ENCODE peak calls at places on chromosomes 11 and 22, in eight cellular contexts. E is transverse colon, I is heart right ventricle, P is T-helper 1 cell, X is BJ, T is AG04449, K is NCI-H1930, A is mammary epithelial cell. D is an unnamed sample.

GRCh38 chr22:41021655-41022454 is 70.5 kb upstream of the EP300 start:
- DNase-seq in E (peak), I (peak), P (peak), X (no peak), T (no peak), K (peak), A (peak), D (peak)

GRCh38 chr11:13283636-13284035 is 6.0 kb downstream of the BMAL1 start:
- DNase-seq in E (no peak), I (no peak), P (no peak), X (no peak), T (no peak), K (no peak), A (no peak), D (no peak)

GRCh38 chr11:40393511-40393910 is 1065.9 kb downstream of the LRRC4C start:
- DNase-seq in E (no peak), I (no peak), P (no peak), X (no peak), T (no peak), K (no peak), A (no peak), D (no peak)

GRCh38 chr11:132196928-132197327 is 826.5 kb downstream of the NTM start:
- DNase-seq in E (no peak), I (no peak), P (no peak), X (no peak), T (no peak), K (no peak), A (no peak), D (no peak)

GRCh38 chr11:94755494-94755893 is 12.7 kb upstream of the AMOTL1 start:
- DNase-seq in E (no peak), I (no peak), P (no peak), X (no peak), T (no peak), K (no peak), A (no peak), D (no peak)

GRCh38 chr11:65592840-65593517 is 2.6 kb downstream of the KCNK7 start:
- DNase-seq in E (no peak), I (no peak), P (no peak), X (no peak), T (no peak), K (no peak), A (peak), D (no peak)

GRCh38 chr11:130411223-130411622 is 17.2 kb downstream of the ADAMTS8 start:
- DNase-seq in E (no peak), I (no peak), P (no peak), X (no peak), T (no peak), K (no peak), A (no peak), D (no peak)

GRCh38 chr22:47027766-47028165 is 265.3 kb downstream of the TBC1D22A start:
- DNase-seq in E (no peak), I (no peak), P (no peak), X (no peak), T (no peak), K (no peak), A (no peak), D (no peak)

GRCh38 chr11:96000064-96000463 is 76.2 kb upstream of the MTMR2 start:
- DNase-seq in E (no peak), I (no peak), P (no peak), X (no peak), T (no peak), K (no peak), A (no peak), D (no peak)

GRCh38 chr11:27357250-27357649 is 5.8 kb downstream of the CCDC34 start:
- DNase-seq in E (peak), I (no peak), P (no peak), X (no peak), T (no peak), K (no peak), A (no peak), D (peak)

GRCh38 chr22:35564975-35565867 is 24.6 kb downstream of the RASD2 start:
- DNase-seq in E (no peak), I (no peak), P (no peak), X (no peak), T (peak), K (no peak), A (no peak), D (no peak)

GRCh38 chr22:49540571-49541450 is 286.9 kb downstream of the BRD1 start:
- DNase-seq in E (peak), I (no peak), P (no peak), X (no peak), T (no peak), K (no peak), A (no peak), D (no peak)

GRCh38 chr22:31179345-31179744 is 19.4 kb downstream of the RNF185 start:
- DNase-seq in E (peak), I (no peak), P (no peak), X (no peak), T (no peak), K (no peak), A (peak), D (peak)

GRCh38 chr11:117528061-117528780 is 200.6 kb downstream of the CEP164 start:
- DNase-seq in E (no peak), I (no peak), P (no peak), X (no peak), T (no peak), K (no peak), A (no peak), D (no peak)

GRCh38 chr11:72609045-72609444 is 65.2 kb downstream of the PDE2A start:
- DNase-seq in E (no peak), I (no peak), P (no peak), X (no peak), T (no peak), K (no peak), A (no peak), D (no peak)

GRCh38 chr11:67073908-67074307 is 17.3 kb downstream of the RHOD start:
- DNase-seq in E (no peak), I (no peak), P (no peak), X (no peak), T (no peak), K (no peak), A (no peak), D (no peak)

GRCh38 chr11:129973068-129973467 is 29.6 kb downstream of the PRDM10 start:
- DNase-seq in E (no peak), I (no peak), P (no peak), X (no peak), T (no peak), K (no peak), A (no peak), D (no peak)

GRCh38 chr22:25406510-25407210 is 157.8 kb upstream of the GRK3 start:
- DNase-seq in E (no peak), I (no peak), P (no peak), X (no peak), T (no peak), K (no peak), A (no peak), D (no peak)

GRCh38 chr22:35987994-35988393 is 40.6 kb downstream of the RBFOX2 start:
- DNase-seq in E (no peak), I (no peak), P (no peak), X (no peak), T (no peak), K (no peak), A (no peak), D (no peak)

GRCh38 chr11:36233226-36233625 is 56.0 kb downstream of the COMMD9 start:
- DNase-seq in E (no peak), I (no peak), P (no peak), X (no peak), T (no peak), K (no peak), A (no peak), D (no peak)

GRCh38 chr11:44351898-44352498 is 42.1 kb upstream of the ALX4 start:
- DNase-seq in E (no peak), I (no peak), P (no peak), X (no peak), T (no peak), K (no peak), A (no peak), D (no peak)

GRCh38 chr11:69459848-69460539 is 21.5 kb upstream of the LINC01488 start:
- DNase-seq in E (no peak), I (no peak), P (no peak), X (no peak), T (no peak), K (no peak), A (no peak), D (no peak)

GRCh38 chr11:114083256-114084252 is 24.0 kb downstream of the ZBTB16 start:
- DNase-seq in E (no peak), I (no peak), P (no peak), X (no peak), T (no peak), K (no peak), A (no peak), D (no peak)

GRCh38 chr11:68582416-68583046 is 101.8 kb upstream of the GAL start:
- DNase-seq in E (no peak), I (peak), P (no peak), X (no peak), T (no peak), K (no peak), A (peak), D (no peak)

GRCh38 chr22:40449676-40450035 is 79.3 kb downstream of the SGSM3 start:
- DNase-seq in E (no peak), I (no peak), P (no peak), X (no peak), T (peak), K (no peak), A (peak), D (no peak)

GRCh38 chr22:26079009-26079408 is 90.3 kb upstream of the SEZ6L start:
- DNase-seq in E (no peak), I (no peak), P (no peak), X (no peak), T (no peak), K (no peak), A (no peak), D (no peak)

GRCh38 chr22:30354644-30355043 is 2.0 kb downstream of the SF3A1 start:
- DNase-seq in E (no peak), I (no peak), P (no peak), X (no peak), T (no peak), K (no peak), A (no peak), D (no peak)